ENCODE peak calls at places on chromosomes 2 and 18, in ten cellular contexts. One of them, this sample, is unnamed. For H3K27me3 and H3K9me3, the result is how much of the 10 kb centered on the place peaks cover.

GRCh38 chr2:20667531-20668401 is 822 bp downstream of the GDF7 start:
- DNase-seq in CD4-positive, alpha-beta T cell: no peak
- DNase-seq in left ventricle myocardium inferior: no peak
- DNase-seq in CD8-positive, alpha-beta T cell: no peak
- DNase-seq in heart left ventricle: no peak
- DNase-seq in mammary epithelial cell: no peak
- DNase-seq in neuronal stem cell: no peak
- DNase-seq in heart right ventricle: no peak
- DNase-seq in MM.1S: no peak
- DNase-seq in WERI-Rb-1: no peak
- DNase-seq in this sample: no peak

GRCh38 chr2:15480552-15480951 is 80.6 kb downstream of the NBAS start:
- DNase-seq in CD4-positive, alpha-beta T cell: no peak
- DNase-seq in left ventricle myocardium inferior: no peak
- DNase-seq in CD8-positive, alpha-beta T cell: no peak
- DNase-seq in heart left ventricle: no peak
- DNase-seq in mammary epithelial cell: no peak
- DNase-seq in neuronal stem cell: no peak
- DNase-seq in heart right ventricle: no peak
- DNase-seq in MM.1S: no peak
- DNase-seq in WERI-Rb-1: no peak
- DNase-seq in this sample: no peak

GRCh38 chr2:128605421-128605820 is 286.8 kb upstream of the HS6ST1 start:
- DNase-seq in CD4-positive, alpha-beta T cell: no peak
- DNase-seq in left ventricle myocardium inferior: peak
- DNase-seq in CD8-positive, alpha-beta T cell: no peak
- DNase-seq in heart left ventricle: peak
- DNase-seq in mammary epithelial cell: no peak
- DNase-seq in neuronal stem cell: no peak
- DNase-seq in heart right ventricle: no peak
- DNase-seq in MM.1S: no peak
- DNase-seq in WERI-Rb-1: no peak
- DNase-seq in this sample: no peak

GRCh38 chr18:6058941-6059340 is 163.6 kb upstream of the TMEM200C start:
- DNase-seq in CD4-positive, alpha-beta T cell: no peak
- DNase-seq in left ventricle myocardium inferior: peak
- DNase-seq in CD8-positive, alpha-beta T cell: no peak
- DNase-seq in heart left ventricle: no peak
- DNase-seq in mammary epithelial cell: no peak
- DNase-seq in neuronal stem cell: peak
- DNase-seq in heart right ventricle: peak
- DNase-seq in MM.1S: no peak
- DNase-seq in WERI-Rb-1: no peak
- DNase-seq in this sample: no peak

GRCh38 chr2:157897106-157897971 is 21.2 kb upstream of the ACVR1 start:
- DNase-seq in CD4-positive, alpha-beta T cell: peak
- DNase-seq in left ventricle myocardium inferior: no peak
- DNase-seq in CD8-positive, alpha-beta T cell: no peak
- DNase-seq in heart left ventricle: no peak
- DNase-seq in mammary epithelial cell: no peak
- DNase-seq in neuronal stem cell: no peak
- DNase-seq in heart right ventricle: no peak
- DNase-seq in MM.1S: peak
- DNase-seq in WERI-Rb-1: no peak
- DNase-seq in this sample: no peak

GRCh38 chr2:111923271-111923670 is 24.9 kb downstream of the MERTK start:
- DNase-seq in CD4-positive, alpha-beta T cell: no peak
- DNase-seq in left ventricle myocardium inferior: no peak
- DNase-seq in CD8-positive, alpha-beta T cell: no peak
- DNase-seq in heart left ventricle: no peak
- DNase-seq in mammary epithelial cell: no peak
- DNase-seq in neuronal stem cell: no peak
- DNase-seq in heart right ventricle: no peak
- DNase-seq in MM.1S: no peak
- DNase-seq in WERI-Rb-1: no peak
- DNase-seq in this sample: no peak

GRCh38 chr2:120902532-120903088 is 166.9 kb downstream of the GLI2 start:
- DNase-seq in CD4-positive, alpha-beta T cell: no peak
- DNase-seq in left ventricle myocardium inferior: no peak
- DNase-seq in CD8-positive, alpha-beta T cell: no peak
- DNase-seq in heart left ventricle: no peak
- DNase-seq in mammary epithelial cell: no peak
- DNase-seq in neuronal stem cell: no peak
- DNase-seq in heart right ventricle: no peak
- DNase-seq in MM.1S: no peak
- DNase-seq in WERI-Rb-1: no peak
- DNase-seq in this sample: no peak

GRCh38 chr2:195388024-195388423 is 269.0 kb upstream of the SLC39A10 start:
- DNase-seq in CD4-positive, alpha-beta T cell: no peak
- DNase-seq in left ventricle myocardium inferior: no peak
- DNase-seq in CD8-positive, alpha-beta T cell: no peak
- DNase-seq in heart left ventricle: no peak
- DNase-seq in mammary epithelial cell: no peak
- DNase-seq in neuronal stem cell: no peak
- DNase-seq in heart right ventricle: no peak
- DNase-seq in MM.1S: no peak
- DNase-seq in WERI-Rb-1: no peak
- DNase-seq in this sample: no peak

GRCh38 chr2:108987111-108987510 is 1.9 kb downstream of the EDAR start:
- DNase-seq in CD4-positive, alpha-beta T cell: peak
- DNase-seq in left ventricle myocardium inferior: no peak
- DNase-seq in CD8-positive, alpha-beta T cell: no peak
- DNase-seq in heart left ventricle: no peak
- DNase-seq in mammary epithelial cell: no peak
- DNase-seq in neuronal stem cell: no peak
- DNase-seq in heart right ventricle: no peak
- DNase-seq in MM.1S: no peak
- DNase-seq in WERI-Rb-1: peak
- DNase-seq in this sample: no peak

GRCh38 chr18:51068111-51068510 is 38.1 kb downstream of the SMAD4 start:
- DNase-seq in CD4-positive, alpha-beta T cell: no peak
- DNase-seq in left ventricle myocardium inferior: no peak
- DNase-seq in CD8-positive, alpha-beta T cell: no peak
- DNase-seq in heart left ventricle: no peak
- DNase-seq in mammary epithelial cell: peak
- DNase-seq in neuronal stem cell: no peak
- DNase-seq in heart right ventricle: no peak
- DNase-seq in MM.1S: no peak
- DNase-seq in WERI-Rb-1: no peak
- DNase-seq in this sample: no peak

GRCh38 chr2:119864318-119864717 is 104.6 kb downstream of the PTPN4 start:
- DNase-seq in CD4-positive, alpha-beta T cell: no peak
- DNase-seq in left ventricle myocardium inferior: no peak
- DNase-seq in CD8-positive, alpha-beta T cell: no peak
- DNase-seq in heart left ventricle: no peak
- DNase-seq in mammary epithelial cell: peak
- DNase-seq in neuronal stem cell: no peak
- DNase-seq in heart right ventricle: no peak
- DNase-seq in MM.1S: no peak
- DNase-seq in WERI-Rb-1: no peak
- DNase-seq in this sample: no peak

GRCh38 chr2:15756882-15757819 is 165.5 kb downstream of the DDX1 start:
- DNase-seq in CD4-positive, alpha-beta T cell: no peak
- DNase-seq in left ventricle myocardium inferior: no peak
- DNase-seq in CD8-positive, alpha-beta T cell: no peak
- DNase-seq in heart left ventricle: no peak
- DNase-seq in mammary epithelial cell: no peak
- DNase-seq in neuronal stem cell: no peak
- DNase-seq in heart right ventricle: no peak
- DNase-seq in MM.1S: no peak
- DNase-seq in WERI-Rb-1: no peak
- DNase-seq in this sample: no peak

GRCh38 chr2:48414196-48414595 is 115.8 kb upstream of the STON1 start:
- DNase-seq in CD4-positive, alpha-beta T cell: no peak
- DNase-seq in left ventricle myocardium inferior: no peak
- DNase-seq in CD8-positive, alpha-beta T cell: no peak
- DNase-seq in heart left ventricle: no peak
- DNase-seq in mammary epithelial cell: no peak
- DNase-seq in neuronal stem cell: no peak
- DNase-seq in heart right ventricle: no peak
- DNase-seq in MM.1S: no peak
- DNase-seq in WERI-Rb-1: no peak
- DNase-seq in this sample: no peak

GRCh38 chr2:48413676-48414075 is 116.3 kb upstream of the STON1 start:
- DNase-seq in CD4-positive, alpha-beta T cell: no peak
- DNase-seq in left ventricle myocardium inferior: no peak
- DNase-seq in CD8-positive, alpha-beta T cell: no peak
- DNase-seq in heart left ventricle: no peak
- DNase-seq in mammary epithelial cell: no peak
- DNase-seq in neuronal stem cell: no peak
- DNase-seq in heart right ventricle: no peak
- DNase-seq in MM.1S: no peak
- DNase-seq in WERI-Rb-1: no peak
- DNase-seq in this sample: no peak

GRCh38 chr2:48414640-48414979 is 115.3 kb upstream of the STON1 start:
- DNase-seq in CD4-positive, alpha-beta T cell: no peak
- DNase-seq in left ventricle myocardium inferior: no peak
- DNase-seq in CD8-positive, alpha-beta T cell: no peak
- DNase-seq in heart left ventricle: no peak
- DNase-seq in mammary epithelial cell: no peak
- DNase-seq in neuronal stem cell: no peak
- DNase-seq in heart right ventricle: no peak
- DNase-seq in MM.1S: no peak
- DNase-seq in WERI-Rb-1: no peak
- DNase-seq in this sample: no peak

GRCh38 chr2:48411030-48411429 is 118.9 kb upstream of the STON1 start:
- DNase-seq in CD4-positive, alpha-beta T cell: no peak
- DNase-seq in left ventricle myocardium inferior: no peak
- DNase-seq in CD8-positive, alpha-beta T cell: no peak
- DNase-seq in heart left ventricle: no peak
- DNase-seq in mammary epithelial cell: no peak
- DNase-seq in neuronal stem cell: no peak
- DNase-seq in heart right ventricle: no peak
- DNase-seq in MM.1S: no peak
- DNase-seq in WERI-Rb-1: no peak
- DNase-seq in this sample: no peak

GRCh38 chr2:48412409-48413259 is 117.3 kb upstream of the STON1 start:
- DNase-seq in CD4-positive, alpha-beta T cell: no peak
- DNase-seq in left ventricle myocardium inferior: no peak
- DNase-seq in CD8-positive, alpha-beta T cell: no peak
- DNase-seq in heart left ventricle: no peak
- DNase-seq in mammary epithelial cell: no peak
- DNase-seq in neuronal stem cell: no peak
- DNase-seq in heart right ventricle: no peak
- DNase-seq in MM.1S: no peak
- DNase-seq in WERI-Rb-1: no peak
- DNase-seq in this sample: no peak
- H3K27ac ChIP-seq in CD4-positive, alpha-beta T cell: no peak
- H3K27ac ChIP-seq in left ventricle myocardium inferior: peak
- H3K27ac ChIP-seq in CD8-positive, alpha-beta T cell: no peak
- H3K27ac ChIP-seq in heart left ventricle: peak
- H3K27ac ChIP-seq in mammary epithelial cell: no peak
- H3K27ac ChIP-seq in neuronal stem cell: no peak
- H3K27ac ChIP-seq in heart right ventricle: no peak
- H3K27ac ChIP-seq in MM.1S: no peak
- H3K27ac ChIP-seq in WERI-Rb-1: no peak
- H3K27ac ChIP-seq in this sample: no peak

DNA sequence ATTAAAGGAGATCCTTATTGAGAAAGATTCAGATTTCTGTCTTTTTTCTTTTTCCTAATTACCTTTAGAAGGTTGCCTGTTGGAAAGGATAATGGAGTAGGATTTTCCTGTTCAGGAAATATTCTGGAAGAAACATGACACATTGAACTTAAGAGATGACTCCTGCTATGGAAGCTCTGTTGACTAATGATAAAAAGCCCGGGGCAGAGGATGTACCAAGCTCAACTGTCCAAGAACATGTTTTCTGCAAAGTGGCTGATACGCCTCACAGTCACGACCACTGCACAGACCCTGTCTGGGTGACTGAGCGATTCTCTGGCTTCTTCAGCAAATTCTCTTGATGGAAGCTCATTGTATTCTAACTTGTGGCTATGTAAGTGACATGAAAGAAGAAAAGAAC is 86.2 kb upstream of the THOC1 start:
- DNase-seq in CD4-positive, alpha-beta T cell: no peak
- DNase-seq in left ventricle myocardium inferior: no peak
- DNase-seq in CD8-positive, alpha-beta T cell: no peak
- DNase-seq in heart left ventricle: no peak
- DNase-seq in mammary epithelial cell: no peak
- DNase-seq in neuronal stem cell: no peak
- DNase-seq in heart right ventricle: no peak
- DNase-seq in MM.1S: no peak
- DNase-seq in WERI-Rb-1: no peak
- DNase-seq in this sample: no peak
- H3K27me3 ChIP-seq in CD4-positive, alpha-beta T cell: under half
- H3K27me3 ChIP-seq in left ventricle myocardium inferior: under half
- H3K27me3 ChIP-seq in CD8-positive, alpha-beta T cell: under half
- H3K27me3 ChIP-seq in heart left ventricle: under half
- H3K27me3 ChIP-seq in mammary epithelial cell: under half
- H3K27me3 ChIP-seq in neuronal stem cell: under half
- H3K27me3 ChIP-seq in heart right ventricle: under half
- H3K27me3 ChIP-seq in MM.1S: under half
- H3K27me3 ChIP-seq in WERI-Rb-1: under half
- H3K27me3 ChIP-seq in this sample: under half

DNA sequence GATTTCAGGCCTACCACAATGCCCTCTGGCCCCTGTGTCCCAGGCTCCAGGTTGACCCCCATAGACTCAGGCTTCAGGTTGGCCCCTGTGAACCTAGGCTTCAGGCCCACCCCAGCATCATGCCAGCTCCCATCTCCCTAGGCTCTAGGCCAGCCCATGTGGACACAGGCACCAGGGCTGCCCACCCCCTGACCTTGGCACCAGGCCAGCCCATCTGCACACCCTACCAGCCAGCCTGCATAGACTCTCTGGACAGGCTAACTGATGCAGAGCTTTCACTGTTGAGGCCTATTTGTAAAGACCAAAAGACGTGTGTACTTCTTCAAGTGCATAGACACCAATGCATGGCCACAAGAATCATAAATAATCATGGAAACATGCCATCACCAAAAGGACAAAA is 83.9 kb downstream of the VAPA start:
- DNase-seq in CD4-positive, alpha-beta T cell: no peak
- DNase-seq in left ventricle myocardium inferior: no peak
- DNase-seq in CD8-positive, alpha-beta T cell: no peak
- DNase-seq in heart left ventricle: no peak
- DNase-seq in mammary epithelial cell: no peak
- DNase-seq in neuronal stem cell: no peak
- DNase-seq in heart right ventricle: no peak
- DNase-seq in MM.1S: no peak
- DNase-seq in WERI-Rb-1: no peak
- DNase-seq in this sample: no peak
- H3K9me3 ChIP-seq in CD4-positive, alpha-beta T cell: under half
- H3K9me3 ChIP-seq in left ventricle myocardium inferior: under half
- H3K9me3 ChIP-seq in CD8-positive, alpha-beta T cell: under half
- H3K9me3 ChIP-seq in heart left ventricle: under half
- H3K9me3 ChIP-seq in mammary epithelial cell: under half
- H3K9me3 ChIP-seq in neuronal stem cell: under half
- H3K9me3 ChIP-seq in heart right ventricle: under half
- H3K9me3 ChIP-seq in MM.1S: under half
- H3K9me3 ChIP-seq in WERI-Rb-1: under half
- H3K9me3 ChIP-seq in this sample: under half

DNA sequence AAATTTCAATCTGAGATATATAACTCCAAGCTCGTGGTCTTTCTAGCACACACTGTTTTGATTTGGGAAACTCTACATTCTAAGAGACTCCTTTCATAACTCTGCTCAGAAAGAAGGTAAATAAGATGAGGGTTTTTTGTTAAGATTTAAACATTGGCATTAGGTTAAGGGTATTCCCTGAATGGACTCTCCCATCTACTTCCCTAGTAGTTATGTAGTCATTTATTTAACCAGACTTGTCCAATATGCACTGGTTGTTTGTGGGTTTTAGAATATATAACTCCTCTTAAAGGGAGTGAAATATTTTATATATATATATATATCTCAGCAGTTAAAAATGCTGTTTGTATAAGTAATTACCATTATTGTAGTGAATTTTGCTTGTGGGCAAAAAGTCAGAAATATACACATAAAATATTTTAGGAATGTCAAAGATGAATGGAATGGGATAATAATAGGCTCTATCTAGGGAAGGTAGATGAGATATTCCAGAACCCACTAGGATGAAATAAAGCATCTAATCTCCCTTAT is 61.5 kb upstream of the WDR75 start:
- DNase-seq in CD4-positive, alpha-beta T cell: no peak
- DNase-seq in left ventricle myocardium inferior: no peak
- DNase-seq in CD8-positive, alpha-beta T cell: no peak
- DNase-seq in heart left ventricle: no peak
- DNase-seq in mammary epithelial cell: no peak
- DNase-seq in neuronal stem cell: no peak
- DNase-seq in heart right ventricle: no peak
- DNase-seq in MM.1S: no peak
- DNase-seq in WERI-Rb-1: no peak
- DNase-seq in this sample: no peak
- H3K27ac ChIP-seq in CD4-positive, alpha-beta T cell: no peak
- H3K27ac ChIP-seq in left ventricle myocardium inferior: no peak
- H3K27ac ChIP-seq in CD8-positive, alpha-beta T cell: no peak
- H3K27ac ChIP-seq in heart left ventricle: no peak
- H3K27ac ChIP-seq in mammary epithelial cell: peak
- H3K27ac ChIP-seq in neuronal stem cell: no peak
- H3K27ac ChIP-seq in heart right ventricle: no peak
- H3K27ac ChIP-seq in MM.1S: no peak
- H3K27ac ChIP-seq in WERI-Rb-1: no peak
- H3K27ac ChIP-seq in this sample: no peak

This sample was measured in CD4-positive, CD25-positive, alpha-beta regulatory T cell.